ENCODE peak calls at places on chromosome 13, in six cellular contexts. One of them, this sample, is unnamed.

GRCh38 chr13:80850771-80851170 is 509.8 kb upstream of the SPRY2 start:
- DNase-seq in astrocyte: no peak
- DNase-seq in heart left ventricle: no peak
- DNase-seq in colonic mucosa: no peak
- DNase-seq in PC-9: no peak
- DNase-seq in endodermal cell: no peak
- DNase-seq in this sample: no peak

GRCh38 chr13:45851171-45851889 is at the start of gene SIAH3:
- DNase-seq in astrocyte: no peak
- DNase-seq in heart left ventricle: no peak
- DNase-seq in colonic mucosa: no peak
- DNase-seq in PC-9: no peak
- DNase-seq in endodermal cell: peak; percentile 74
- DNase-seq in this sample: peak; percentile 55

GRCh38 chr13:109762791-109763190 is 23.6 kb downstream of the IRS2 start:
- DNase-seq in astrocyte: no peak
- DNase-seq in heart left ventricle: no peak
- DNase-seq in colonic mucosa: no peak
- DNase-seq in PC-9: no peak
- DNase-seq in endodermal cell: no peak
- DNase-seq in this sample: no peak

GRCh38 chr13:40189426-40189825 is 477.0 kb downstream of the FOXO1 start:
- DNase-seq in astrocyte: no peak
- DNase-seq in heart left ventricle: no peak
- DNase-seq in colonic mucosa: no peak
- DNase-seq in PC-9: no peak
- DNase-seq in endodermal cell: no peak
- DNase-seq in this sample: no peak

GRCh38 chr13:64314286-64314685 is 2898.6 kb upstream of the PCDH20 start:
- DNase-seq in astrocyte: peak; percentile 50
- DNase-seq in heart left ventricle: no peak
- DNase-seq in colonic mucosa: no peak
- DNase-seq in PC-9: no peak
- DNase-seq in endodermal cell: no peak
- DNase-seq in this sample: no peak

GRCh38 chr13:47518530-47518929 is 482.5 kb downstream of the SUCLA2 start:
- DNase-seq in astrocyte: no peak
- DNase-seq in heart left ventricle: no peak
- DNase-seq in colonic mucosa: no peak
- DNase-seq in PC-9: no peak
- DNase-seq in endodermal cell: no peak
- DNase-seq in this sample: no peak

GRCh38 chr13:79936368-79937136 is 404.4 kb downstream of the SPRY2 start:
- DNase-seq in astrocyte: peak; percentile 100
- DNase-seq in heart left ventricle: peak; percentile 25
- DNase-seq in colonic mucosa: no peak
- DNase-seq in PC-9: peak; percentile 98
- DNase-seq in endodermal cell: no peak
- DNase-seq in this sample: no peak

GRCh38 chr13:109698779-109699178 is 87.6 kb downstream of the IRS2 start:
- DNase-seq in astrocyte: peak; percentile 91
- DNase-seq in heart left ventricle: no peak
- DNase-seq in colonic mucosa: no peak
- DNase-seq in PC-9: no peak
- DNase-seq in endodermal cell: no peak
- DNase-seq in this sample: no peak

GRCh38 chr13:75996582-75996981 is 360.5 kb downstream of the LMO7 start:
- DNase-seq in astrocyte: no peak
- DNase-seq in heart left ventricle: no peak
- DNase-seq in colonic mucosa: no peak
- DNase-seq in PC-9: no peak
- DNase-seq in endodermal cell: no peak
- DNase-seq in this sample: no peak

GRCh38 chr13:30039506-30039905 is 189.1 kb upstream of the UBL3 start:
- DNase-seq in astrocyte: no peak
- DNase-seq in heart left ventricle: no peak
- DNase-seq in colonic mucosa: no peak
- DNase-seq in PC-9: no peak
- DNase-seq in endodermal cell: peak; percentile 35
- DNase-seq in this sample: no peak

GRCh38 chr13:18212873-18213272 is 968.8 kb downstream of the TUBA3C start:
- DNase-seq in astrocyte: no peak
- DNase-seq in heart left ventricle: no peak
- DNase-seq in colonic mucosa: no peak
- DNase-seq in PC-9: no peak
- DNase-seq in endodermal cell: no peak
- DNase-seq in this sample: no peak

GRCh38 chr13:98664047-98664446 is 87.1 kb upstream of the STK24 start:
- DNase-seq in astrocyte: peak; percentile 93
- DNase-seq in heart left ventricle: no peak
- DNase-seq in colonic mucosa: no peak
- DNase-seq in PC-9: no peak
- DNase-seq in endodermal cell: no peak
- DNase-seq in this sample: no peak

GRCh38 chr13:48400820-48401219 is 12.1 kb downstream of the LPAR6 start:
- DNase-seq in astrocyte: peak; percentile 71
- DNase-seq in heart left ventricle: no peak
- DNase-seq in colonic mucosa: no peak
- DNase-seq in PC-9: peak; percentile 40
- DNase-seq in endodermal cell: no peak
- DNase-seq in this sample: no peak

GRCh38 chr13:29850213-29850898 is at the start of gene UBL3:
- DNase-seq in astrocyte: peak; percentile 92
- DNase-seq in heart left ventricle: peak; percentile 97
- DNase-seq in colonic mucosa: peak; percentile 99
- DNase-seq in PC-9: peak; percentile 89
- DNase-seq in endodermal cell: peak; percentile 99
- DNase-seq in this sample: peak; percentile 96

GRCh38 chr13:46071590-46072249 is 19.2 kb upstream of the ZC3H13 start:
- DNase-seq in astrocyte: no peak
- DNase-seq in heart left ventricle: no peak
- DNase-seq in colonic mucosa: no peak
- DNase-seq in PC-9: no peak
- DNase-seq in endodermal cell: peak; percentile 71
- DNase-seq in this sample: peak; percentile 47

GRCh38 chr13:108961542-108962125 is 332.2 kb downstream of the MYO16 start:
- DNase-seq in astrocyte: peak; percentile 18
- DNase-seq in heart left ventricle: no peak
- DNase-seq in colonic mucosa: no peak
- DNase-seq in PC-9: peak; percentile 63
- DNase-seq in endodermal cell: no peak
- DNase-seq in this sample: peak; percentile 34

GRCh38 chr13:27425918-27426630 is 1.7 kb downstream of the GTF3A start:
- DNase-seq in astrocyte: peak; percentile 77
- DNase-seq in heart left ventricle: peak; percentile 86
- DNase-seq in colonic mucosa: peak; percentile 90
- DNase-seq in PC-9: peak; percentile 86
- DNase-seq in endodermal cell: peak; percentile 83
- DNase-seq in this sample: peak; percentile 74

GRCh38 chr13:27425151-27425917 is 915 bp downstream of the GTF3A start:
- DNase-seq in astrocyte: peak; percentile 6
- DNase-seq in heart left ventricle: no peak
- DNase-seq in colonic mucosa: peak; percentile 40
- DNase-seq in PC-9: no peak
- DNase-seq in endodermal cell: no peak
- DNase-seq in this sample: no peak

GRCh38 chr13:27424246-27425150 is at the start of gene GTF3A:
- DNase-seq in astrocyte: peak; percentile 59
- DNase-seq in heart left ventricle: peak; percentile 90
- DNase-seq in colonic mucosa: peak; percentile 81
- DNase-seq in PC-9: peak; percentile 52
- DNase-seq in endodermal cell: peak; percentile 92
- DNase-seq in this sample: peak; percentile 97

GRCh38 chr13:27421101-27421881 is 3.1 kb upstream of the GTF3A start:
- DNase-seq in astrocyte: no peak
- DNase-seq in heart left ventricle: no peak
- DNase-seq in colonic mucosa: no peak
- DNase-seq in PC-9: no peak
- DNase-seq in endodermal cell: no peak
- DNase-seq in this sample: no peak

GRCh38 chr13:27423333-27423732 is 1.1 kb upstream of the GTF3A start:
- DNase-seq in astrocyte: no peak
- DNase-seq in heart left ventricle: no peak
- DNase-seq in colonic mucosa: no peak
- DNase-seq in PC-9: no peak
- DNase-seq in endodermal cell: no peak
- DNase-seq in this sample: no peak
- H3K4me3 ChIP-seq in astrocyte: no peak overlapping the region
- H3K4me3 ChIP-seq in heart left ventricle: no peak overlapping the region
- H3K4me3 ChIP-seq in colonic mucosa: no peak overlapping the region
- H3K4me3 ChIP-seq in PC-9: no peak overlapping the region
- H3K4me3 ChIP-seq in endodermal cell: no peak overlapping the region
- H3K4me3 ChIP-seq in this sample: no peak overlapping the region

GRCh38 chr13:26758496-26759155 is 2.0 kb downstream of the GPR12 start:
- DNase-seq in astrocyte: no peak
- DNase-seq in heart left ventricle: no peak
- DNase-seq in colonic mucosa: no peak
- DNase-seq in PC-9: no peak
- DNase-seq in endodermal cell: no peak
- DNase-seq in this sample: no peak

GRCh38 chr13:26759907-26760834 is at the start of gene GPR12:
- DNase-seq in astrocyte: no peak
- DNase-seq in heart left ventricle: no peak
- DNase-seq in colonic mucosa: no peak
- DNase-seq in PC-9: no peak
- DNase-seq in endodermal cell: peak; percentile 54
- DNase-seq in this sample: peak; percentile 74

GRCh38 chr13:26760835-26761582 is 423 bp upstream of the GPR12 start:
- DNase-seq in astrocyte: no peak
- DNase-seq in heart left ventricle: no peak
- DNase-seq in colonic mucosa: no peak
- DNase-seq in PC-9: no peak
- DNase-seq in endodermal cell: peak; percentile 58
- DNase-seq in this sample: peak; percentile 83

DNA sequence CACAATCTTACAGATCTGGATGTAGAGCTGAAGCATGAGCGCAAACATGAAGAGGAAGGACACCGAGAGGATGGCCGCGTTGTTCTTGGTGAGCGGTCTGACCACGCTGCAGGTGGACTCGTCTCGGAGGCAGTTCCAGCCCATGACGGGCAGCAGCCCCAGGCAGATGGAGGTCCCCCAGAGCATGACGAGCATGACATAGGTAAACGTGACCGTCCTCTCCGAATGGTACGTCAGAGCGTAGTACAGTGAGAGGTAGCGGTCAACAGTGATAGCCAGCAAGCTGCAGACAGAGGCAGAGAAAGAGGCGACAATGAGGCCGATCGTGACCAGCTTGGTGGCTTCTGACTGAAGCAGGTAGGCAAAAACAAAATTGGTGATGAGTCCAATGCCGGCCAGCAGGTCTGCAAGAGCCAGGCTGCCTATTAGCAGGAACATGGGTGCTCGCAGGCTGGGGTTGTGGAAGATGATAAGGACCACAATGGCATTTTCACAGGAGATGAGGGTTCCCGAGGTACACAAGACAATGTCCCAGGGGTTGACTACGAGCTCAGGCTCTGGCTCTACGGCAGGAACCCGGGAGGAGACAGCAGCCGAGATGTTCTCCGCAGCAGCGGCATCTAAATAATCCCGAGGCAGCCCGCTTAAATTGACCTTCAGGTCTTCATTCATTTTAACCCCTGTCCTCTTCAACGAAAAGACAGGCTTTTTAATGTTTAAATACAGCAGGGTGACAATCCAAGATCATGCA is 1.3 kb downstream of the GPR12 start:
- DNase-seq in astrocyte: no peak
- DNase-seq in heart left ventricle: no peak
- DNase-seq in colonic mucosa: no peak
- DNase-seq in PC-9: no peak
- DNase-seq in endodermal cell: no peak
- DNase-seq in this sample: peak; percentile 56
- H3K4me3 ChIP-seq in astrocyte: no peak overlapping the region
- H3K4me3 ChIP-seq in heart left ventricle: no peak overlapping the region
- H3K4me3 ChIP-seq in colonic mucosa: no peak overlapping the region
- H3K4me3 ChIP-seq in PC-9: no peak overlapping the region
- H3K4me3 ChIP-seq in endodermal cell: peak overlapping the region; percentile 69
- H3K4me3 ChIP-seq in this sample: no peak overlapping the region

DNA sequence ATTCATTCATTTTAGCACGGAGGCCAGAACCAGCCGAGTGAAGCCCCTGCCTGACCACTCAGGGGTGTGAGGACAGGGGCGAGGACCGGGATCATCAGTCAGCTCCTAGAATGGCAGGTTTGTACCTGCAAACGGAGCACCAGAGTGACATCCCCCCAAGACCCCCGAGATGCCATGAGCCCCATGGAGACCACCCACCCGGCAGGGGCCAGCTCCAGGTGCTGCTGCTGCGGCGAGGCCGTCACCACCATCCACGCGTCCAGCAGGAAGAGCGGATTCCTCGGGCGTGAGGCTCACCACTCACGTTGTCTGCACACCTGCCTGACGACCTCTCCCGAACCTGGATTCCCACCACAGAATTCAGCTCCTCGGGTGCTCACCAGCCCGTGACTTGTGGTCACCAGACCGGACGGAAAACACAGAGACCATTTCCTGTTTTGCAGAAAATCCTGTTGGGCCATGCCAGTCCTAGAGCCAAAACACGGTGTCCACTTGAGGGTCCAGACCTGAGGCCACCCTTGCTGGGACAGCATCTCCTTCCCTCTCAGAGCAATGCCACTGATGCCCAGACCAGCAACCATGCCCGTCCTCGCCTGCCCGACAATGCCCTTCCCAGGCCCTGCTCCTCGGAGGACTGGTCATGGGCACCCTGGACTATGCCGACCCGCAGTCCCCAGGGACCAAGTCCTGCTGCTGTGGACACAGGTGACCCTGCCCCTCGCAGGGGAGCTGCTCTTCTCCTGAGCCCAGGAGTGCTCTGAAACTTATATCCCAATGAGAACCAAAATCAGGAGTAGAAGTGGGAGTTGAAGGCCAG is 74.2 kb downstream of the RASA3 start:
- DNase-seq in astrocyte: no peak
- DNase-seq in heart left ventricle: no peak
- DNase-seq in colonic mucosa: no peak
- DNase-seq in PC-9: no peak
- DNase-seq in endodermal cell: no peak
- DNase-seq in this sample: no peak
- H3K4me3 ChIP-seq in astrocyte: no peak overlapping the region
- H3K4me3 ChIP-seq in heart left ventricle: no peak overlapping the region
- H3K4me3 ChIP-seq in colonic mucosa: no peak overlapping the region
- H3K4me3 ChIP-seq in PC-9: no peak overlapping the region
- H3K4me3 ChIP-seq in endodermal cell: no peak overlapping the region
- H3K4me3 ChIP-seq in this sample: no peak overlapping the region

GRCh38 chr13:110912651-110913051 is 2.2 kb downstream of the ANKRD10 start:
- DNase-seq in astrocyte: peak; percentile 82
- DNase-seq in heart left ventricle: no peak
- DNase-seq in colonic mucosa: no peak
- DNase-seq in PC-9: peak; percentile 44
- DNase-seq in endodermal cell: peak; percentile 55
- DNase-seq in this sample: no peak

GRCh38 chr13:110910013-110910890 is 4.6 kb downstream of the ANKRD10 start:
- DNase-seq in astrocyte: no peak
- DNase-seq in heart left ventricle: no peak
- DNase-seq in colonic mucosa: peak; percentile 65
- DNase-seq in PC-9: no peak
- DNase-seq in endodermal cell: no peak
- DNase-seq in this sample: no peak

GRCh38 chr13:110913911-110914292 is 967 bp downstream of the ANKRD10 start:
- DNase-seq in astrocyte: peak; percentile 4
- DNase-seq in heart left ventricle: no peak
- DNase-seq in colonic mucosa: no peak
- DNase-seq in PC-9: no peak
- DNase-seq in endodermal cell: no peak
- DNase-seq in this sample: no peak

GRCh38 chr13:110913322-110913721 is 1.5 kb downstream of the ANKRD10 start:
- DNase-seq in astrocyte: peak; percentile 20
- DNase-seq in heart left ventricle: no peak
- DNase-seq in colonic mucosa: peak; percentile 80
- DNase-seq in PC-9: peak; percentile 75
- DNase-seq in endodermal cell: no peak
- DNase-seq in this sample: peak; percentile 16

GRCh38 chr13:110911880-110912279 is 3.0 kb downstream of the ANKRD10 start:
- DNase-seq in astrocyte: peak; percentile 29
- DNase-seq in heart left ventricle: no peak
- DNase-seq in colonic mucosa: no peak
- DNase-seq in PC-9: peak; percentile 57
- DNase-seq in endodermal cell: no peak
- DNase-seq in this sample: no peak
- H3K4me3 ChIP-seq in astrocyte: no peak overlapping the region
- H3K4me3 ChIP-seq in heart left ventricle: no peak overlapping the region
- H3K4me3 ChIP-seq in colonic mucosa: no peak overlapping the region
- H3K4me3 ChIP-seq in PC-9: peak overlapping the region; percentile 77
- H3K4me3 ChIP-seq in endodermal cell: peak overlapping the region; percentile 99
- H3K4me3 ChIP-seq in this sample: no peak overlapping the region